ENCODE peak calls at places on chromosome 17, in eight cellular contexts. L is GM23338; S is hippocampal formation; F is right cardiac atrium; V is stimulated activated effector memory CD8-positive, alpha-beta T cell treated with anti-CD3 and anti-CD28 coated beads, Interleukin-12 subunit alpha, Interleukin-12 subunit beta, amount 100 ng/mL, for 72 hours; P is fibroblast of gingiva; T is substantia nigra; K is H7. G is an unnamed sample.

GRCh38 chr17:47695664-47696376 is 1.9 kb downstream of the TBKBP1 start:
- DNase-seq in T (no peak), L (no peak), V (no peak), F (no peak), P (no peak), K (no peak), S (no peak), G (no peak)

GRCh38 chr17:82301916-82302497 is 15.4 kb downstream of the CD7 start:
- DNase-seq in V (peak), K (peak), P (no peak), S (no peak), T (no peak), F (peak), L (no peak), G (peak)

GRCh38 chr17:18140648-18141047 is 32.1 kb downstream of the MYO15A start:
- DNase-seq in K (no peak), P (no peak), S (no peak), V (no peak), F (no peak), L (no peak), T (no peak), G (no peak)

GRCh38 chr17:13429201-13429600 is 172.5 kb downstream of the HS3ST3A1 start:
- DNase-seq in K (no peak), P (peak), T (no peak), S (no peak), V (no peak), L (no peak), F (no peak), G (no peak)

GRCh38 chr17:67386965-67387551 is 10.0 kb downstream of the PITPNC1 start:
- DNase-seq in S (no peak), P (peak), F (peak), L (peak), T (no peak), V (peak), K (peak), G (peak)

GRCh38 chr17:79814966-79815835 is 18.3 kb upstream of the CBX8 start:
- DNase-seq in P (peak), V (no peak), T (no peak), F (peak), L (peak), S (no peak), K (peak), G (no peak)

GRCh38 chr17:60381958-60382357 is 10.0 kb downstream of the USP32 start:
- DNase-seq in S (no peak), P (no peak), V (no peak), T (no peak), K (no peak), L (no peak), F (no peak), G (no peak)

GRCh38 chr17:35726609-35727460 is 4.6 kb upstream of the RASL10B start:
- DNase-seq in L (peak), K (peak), S (no peak), P (peak), F (peak), V (no peak), T (no peak), G (no peak)

GRCh38 chr17:55567240-55568216 is 56.3 kb upstream of the SMIM36 start:
- DNase-seq in L (no peak), T (no peak), K (peak), V (no peak), F (peak), P (peak), S (no peak), G (no peak)

GRCh38 chr17:38721802-38722201 is 8.3 kb upstream of the CISD3 start:
- DNase-seq in S (no peak), P (no peak), T (no peak), V (no peak), L (no peak), K (no peak), F (no peak), G (no peak)

GRCh38 chr17:54876656-54877195 is 23.9 kb upstream of the TOM1L1 start:
- DNase-seq in S (no peak), K (no peak), T (no peak), V (no peak), L (peak), F (no peak), P (no peak), G (no peak)

GRCh38 chr17:54418467-54418866 is 482.2 kb upstream of the TOM1L1 start:
- DNase-seq in F (no peak), P (no peak), V (no peak), T (no peak), K (no peak), L (no peak), S (no peak), G (no peak)

GRCh38 chr17:17140590-17140980 is 65.5 kb downstream of the PLD6 start:
- DNase-seq in P (no peak), S (no peak), T (no peak), F (no peak), K (no peak), L (no peak), V (no peak), G (no peak)

GRCh38 chr17:11292491-11292890 is 51.5 kb downstream of the SHISA6 start:
- DNase-seq in T (no peak), L (no peak), P (no peak), S (no peak), V (no peak), F (no peak), K (no peak), G (no peak)

GRCh38 chr17:42312285-42313130 is 24.2 kb downstream of the STAT5A start:
- DNase-seq in T (peak), K (peak), L (peak), S (peak), P (peak), V (peak), F (peak), G (peak)

GRCh38 chr17:44867841-44868240 is 20.2 kb downstream of the HIGD1B start:
- DNase-seq in S (no peak), K (no peak), P (peak), V (no peak), T (no peak), L (no peak), F (no peak), G (no peak)

GRCh38 chr17:43366809-43367587 is 31.8 kb upstream of the ARL4D start:
- DNase-seq in F (peak), T (no peak), K (peak), L (peak), S (no peak), P (no peak), V (peak), G (no peak)

GRCh38 chr17:33220031-33220430 is 73.1 kb downstream of the ASIC2 start:
- DNase-seq in S (no peak), V (no peak), P (peak), F (no peak), L (no peak), K (no peak), T (no peak), G (no peak)